ENCODE peak calls at places on chromosomes 3 and 15, in four cellular contexts. One of them, this sample, is unnamed.

GRCh38 chr3:184574552-184575430 is 13.2 kb downstream of the EPHB3 start:
- DNase-seq in cardiac muscle cell: peak
- DNase-seq in adrenal gland: no peak
- DNase-seq in fibroblast of mammary gland: no peak
- DNase-seq in this sample: no peak

GRCh38 chr3:8891328-8891727 is 71.9 kb downstream of the RAD18 start:
- DNase-seq in adrenal gland: no peak
- DNase-seq in cardiac muscle cell: no peak
- DNase-seq in fibroblast of mammary gland: no peak
- DNase-seq in this sample: no peak

GRCh38 chr3:183254816-183255730 is 2.0 kb downstream of the B3GNT5 start:
- DNase-seq in fibroblast of mammary gland: peak
- DNase-seq in cardiac muscle cell: no peak
- DNase-seq in adrenal gland: no peak
- DNase-seq in this sample: no peak

GRCh38 chr3:88203537-88204143 is 53.9 kb downstream of the C3orf38 start:
- DNase-seq in adrenal gland: peak
- DNase-seq in cardiac muscle cell: peak
- DNase-seq in fibroblast of mammary gland: peak
- DNase-seq in this sample: peak

GRCh38 chr3:126937533-126938432 is 45.1 kb upstream of the PLXNA1 start:
- DNase-seq in fibroblast of mammary gland: peak
- DNase-seq in adrenal gland: no peak
- DNase-seq in cardiac muscle cell: peak
- DNase-seq in this sample: no peak

GRCh38 chr3:148178508-148178907 is 519.2 kb upstream of the AGTR1 start:
- DNase-seq in cardiac muscle cell: no peak
- DNase-seq in adrenal gland: no peak
- DNase-seq in fibroblast of mammary gland: no peak
- DNase-seq in this sample: no peak

GRCh38 chr3:30146978-30147377 is 459.4 kb upstream of the TGFBR2 start:
- DNase-seq in fibroblast of mammary gland: no peak
- DNase-seq in cardiac muscle cell: no peak
- DNase-seq in adrenal gland: no peak
- DNase-seq in this sample: no peak

GRCh38 chr15:71103102-71103676 is 12.1 kb upstream of the THSD4 start:
- DNase-seq in adrenal gland: peak
- DNase-seq in cardiac muscle cell: peak
- DNase-seq in fibroblast of mammary gland: peak
- DNase-seq in this sample: peak

GRCh38 chr3:14370719-14371572 is 31.5 kb upstream of the SLC6A6 start:
- DNase-seq in adrenal gland: no peak
- DNase-seq in cardiac muscle cell: no peak
- DNase-seq in fibroblast of mammary gland: no peak
- DNase-seq in this sample: no peak

GRCh38 chr3:186998937-186999368 is 68.6 kb downstream of the ST6GAL1 start:
- DNase-seq in fibroblast of mammary gland: no peak
- DNase-seq in cardiac muscle cell: no peak
- DNase-seq in adrenal gland: no peak
- DNase-seq in this sample: no peak

GRCh38 chr3:18098960-18099587 is 326.1 kb downstream of the SATB1 start:
- DNase-seq in cardiac muscle cell: no peak
- DNase-seq in adrenal gland: no peak
- DNase-seq in fibroblast of mammary gland: peak
- DNase-seq in this sample: peak

GRCh38 chr15:81400640-81401236 is 26.7 kb upstream of the TMC3 start:
- DNase-seq in adrenal gland: no peak
- DNase-seq in cardiac muscle cell: peak
- DNase-seq in fibroblast of mammary gland: peak
- DNase-seq in this sample: peak

GRCh38 chr3:5840091-5840490 is 652.6 kb downstream of the EDEM1 start:
- DNase-seq in adrenal gland: no peak
- DNase-seq in fibroblast of mammary gland: no peak
- DNase-seq in cardiac muscle cell: no peak
- DNase-seq in this sample: no peak

GRCh38 chr3:141737828-141738635 is at the start of gene RNF7:
- DNase-seq in cardiac muscle cell: peak
- DNase-seq in fibroblast of mammary gland: peak
- DNase-seq in adrenal gland: peak
- DNase-seq in this sample: peak

GRCh38 chr3:152466784-152467183 is 198.1 kb downstream of the MBNL1 start:
- DNase-seq in cardiac muscle cell: peak
- DNase-seq in fibroblast of mammary gland: peak
- DNase-seq in adrenal gland: no peak
- DNase-seq in this sample: peak

GRCh38 chr3:36941162-36941561 is 3.7 kb downstream of the TRANK1 start:
- DNase-seq in cardiac muscle cell: no peak
- DNase-seq in fibroblast of mammary gland: no peak
- DNase-seq in adrenal gland: no peak
- DNase-seq in this sample: no peak

GRCh38 chr15:84702961-84703482 is 12.9 kb downstream of the SEC11A start:
- DNase-seq in fibroblast of mammary gland: peak
- DNase-seq in cardiac muscle cell: no peak
- DNase-seq in adrenal gland: peak
- DNase-seq in this sample: peak

GRCh38 chr3:197749315-197749600 is 425 bp upstream of the FYTTD1 start:
- DNase-seq in adrenal gland: no peak
- DNase-seq in fibroblast of mammary gland: peak
- DNase-seq in cardiac muscle cell: peak
- DNase-seq in this sample: peak

GRCh38 chr15:30943654-30944335 is 40.1 kb downstream of the FAN1 start:
- DNase-seq in adrenal gland: no peak
- DNase-seq in cardiac muscle cell: no peak
- DNase-seq in fibroblast of mammary gland: peak
- DNase-seq in this sample: no peak

GRCh38 chr3:13278783-13279531 is 141.2 kb downstream of the NUP210 start:
- DNase-seq in cardiac muscle cell: no peak
- DNase-seq in adrenal gland: no peak
- DNase-seq in fibroblast of mammary gland: no peak
- DNase-seq in this sample: no peak

GRCh38 chr3:31772155-31772761 is 208.8 kb downstream of the OSBPL10 start:
- DNase-seq in adrenal gland: no peak
- DNase-seq in cardiac muscle cell: no peak
- DNase-seq in fibroblast of mammary gland: no peak
- DNase-seq in this sample: no peak

GRCh38 chr15:101472033-101472432 is 17.5 kb downstream of the PCSK6 start:
- DNase-seq in adrenal gland: no peak
- DNase-seq in cardiac muscle cell: no peak
- DNase-seq in fibroblast of mammary gland: no peak
- DNase-seq in this sample: no peak

DNA sequence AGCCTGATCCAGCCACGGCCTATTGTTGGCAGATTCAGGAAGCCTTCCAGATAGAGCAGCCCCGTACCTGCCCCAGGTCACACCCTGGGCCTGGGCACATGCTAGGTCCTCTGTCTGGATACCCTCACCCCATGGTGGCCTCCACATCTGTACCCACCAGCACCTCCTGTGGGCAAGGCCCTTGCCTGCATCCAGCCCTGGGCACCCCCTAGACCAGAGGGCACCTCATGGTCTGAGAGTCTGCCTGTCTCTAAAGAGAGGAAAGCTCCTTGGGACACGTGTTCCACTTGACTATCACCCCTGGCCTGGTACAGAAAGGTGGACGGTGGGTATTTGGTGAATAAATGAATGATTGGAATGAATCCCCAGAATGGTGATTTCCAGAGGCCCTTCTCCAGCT is 8.9 kb upstream of the COMMD4 start:
- DNase-seq in adrenal gland: no peak
- DNase-seq in cardiac muscle cell: no peak
- DNase-seq in fibroblast of mammary gland: no peak
- DNase-seq in this sample: no peak
- TF ChIP-seq CTCF in adrenal gland: no peak
- TF ChIP-seq CTCF in cardiac muscle cell: no peak
- TF ChIP-seq CTCF in fibroblast of mammary gland: no peak
- TF ChIP-seq CTCF in this sample: no peak

GRCh38 chr3:137792633-137793271 is 28.6 kb downstream of the SOX14 start:
- DNase-seq in cardiac muscle cell: peak
- DNase-seq in fibroblast of mammary gland: peak
- DNase-seq in adrenal gland: peak
- DNase-seq in this sample: peak
- TF ChIP-seq CTCF in cardiac muscle cell: peak
- TF ChIP-seq CTCF in fibroblast of mammary gland: peak
- TF ChIP-seq CTCF in adrenal gland: peak
- TF ChIP-seq CTCF in this sample: peak

GRCh38 chr15:51493892-51494291 is 128.7 kb downstream of the DMXL2 start:
- DNase-seq in cardiac muscle cell: no peak
- DNase-seq in adrenal gland: no peak
- DNase-seq in fibroblast of mammary gland: no peak
- DNase-seq in this sample: no peak

GRCh38 chr15:51494411-51495314 is 127.9 kb downstream of the DMXL2 start:
- DNase-seq in adrenal gland: no peak
- DNase-seq in cardiac muscle cell: no peak
- DNase-seq in fibroblast of mammary gland: peak
- DNase-seq in this sample: peak

GRCh38 chr15:51503003-51503402 is 119.6 kb downstream of the DMXL2 start:
- DNase-seq in adrenal gland: no peak
- DNase-seq in cardiac muscle cell: no peak
- DNase-seq in fibroblast of mammary gland: no peak
- DNase-seq in this sample: no peak

GRCh38 chr15:51497806-51498205 is 124.8 kb downstream of the DMXL2 start:
- DNase-seq in fibroblast of mammary gland: peak
- DNase-seq in adrenal gland: no peak
- DNase-seq in cardiac muscle cell: no peak
- DNase-seq in this sample: no peak

DNA sequence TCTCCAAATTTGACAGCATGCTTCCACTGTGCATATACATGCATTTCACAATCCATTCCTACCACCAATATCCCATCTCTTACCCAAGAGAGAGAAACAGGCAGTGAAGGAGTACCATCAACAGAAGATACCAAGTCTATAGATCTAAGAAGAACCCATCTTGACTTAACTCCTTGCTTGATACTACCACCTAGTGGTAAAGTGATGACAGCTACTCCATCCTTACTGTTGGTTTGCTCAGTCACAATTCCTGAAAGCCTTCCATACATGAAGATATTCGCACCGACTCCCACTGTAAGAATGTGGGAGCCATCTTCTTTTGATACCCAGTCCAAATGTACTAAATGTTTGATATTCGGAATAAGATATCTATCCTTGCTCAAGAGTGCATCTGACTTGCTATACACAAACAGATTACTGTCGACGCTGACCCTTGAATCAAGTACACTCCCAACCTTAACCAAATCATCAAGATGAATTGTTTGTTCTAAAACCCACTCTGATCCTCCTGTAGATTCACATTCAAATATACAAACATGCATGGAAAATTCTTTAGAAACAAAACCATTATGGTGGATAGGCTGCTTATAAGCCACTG is 123.1 kb downstream of the DMXL2 start:
- DNase-seq in fibroblast of mammary gland: peak
- DNase-seq in adrenal gland: no peak
- DNase-seq in cardiac muscle cell: peak
- DNase-seq in this sample: peak
- TF ChIP-seq CTCF in fibroblast of mammary gland: peak
- TF ChIP-seq CTCF in adrenal gland: peak
- TF ChIP-seq CTCF in cardiac muscle cell: peak
- TF ChIP-seq CTCF in this sample: peak

GRCh38 chr3:98333989-98334606 is 19.6 kb upstream of the OR5K4 start:
- DNase-seq in fibroblast of mammary gland: peak
- DNase-seq in adrenal gland: no peak
- DNase-seq in cardiac muscle cell: no peak
- DNase-seq in this sample: peak
- TF ChIP-seq CTCF in fibroblast of mammary gland: peak
- TF ChIP-seq CTCF in adrenal gland: no peak
- TF ChIP-seq CTCF in cardiac muscle cell: peak
- TF ChIP-seq CTCF in this sample: peak

DNA sequence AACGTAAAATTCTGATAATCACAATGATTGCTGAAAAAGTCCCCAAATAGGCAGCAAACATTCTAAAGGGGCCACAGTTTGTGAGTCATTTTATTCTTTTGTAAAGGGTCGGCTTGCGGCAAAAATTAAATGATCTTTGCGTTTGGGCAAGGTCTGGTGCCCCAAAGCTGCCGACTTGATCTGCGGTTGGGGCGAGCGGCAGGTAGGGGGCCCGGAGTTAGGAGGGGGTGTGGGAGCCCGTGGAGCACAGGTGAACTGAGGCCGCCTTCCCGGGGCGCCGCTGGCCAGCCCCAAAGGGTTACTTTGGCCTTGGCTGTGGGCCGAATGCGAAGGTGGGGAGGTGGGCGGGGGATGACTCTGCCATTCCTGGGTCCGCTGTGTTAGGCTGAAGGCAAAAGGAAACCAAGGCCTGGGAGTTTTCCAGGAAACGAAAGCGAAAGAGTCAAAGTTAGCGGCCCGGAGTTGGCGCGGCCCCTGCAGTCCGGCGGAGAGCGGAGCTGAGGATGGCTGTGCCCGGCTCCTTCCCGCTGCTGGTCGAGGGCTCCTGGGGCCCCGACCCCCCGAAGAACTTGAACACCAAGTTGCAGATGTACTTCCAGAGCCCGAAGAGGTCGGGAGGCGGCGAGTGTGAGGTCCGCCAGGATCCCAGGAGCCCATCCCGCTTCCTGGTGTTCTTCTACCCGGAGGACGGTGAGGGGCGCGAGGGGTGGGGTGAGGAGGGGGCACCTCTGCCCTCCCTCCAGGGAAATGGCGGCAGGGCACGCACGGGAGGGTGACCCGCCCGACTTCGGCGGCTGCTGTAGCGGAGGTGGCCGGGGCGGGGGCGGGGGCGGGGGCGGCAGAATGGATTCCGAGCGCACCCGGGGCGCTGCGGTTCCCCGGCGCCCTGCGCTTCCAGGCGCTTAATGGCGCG is at the start of gene PARP14:
- DNase-seq in cardiac muscle cell: peak
- DNase-seq in adrenal gland: peak
- DNase-seq in fibroblast of mammary gland: peak
- DNase-seq in this sample: peak
- TF ChIP-seq CTCF in cardiac muscle cell: no peak
- TF ChIP-seq CTCF in adrenal gland: no peak
- TF ChIP-seq CTCF in fibroblast of mammary gland: peak
- TF ChIP-seq CTCF in this sample: no peak

This sample was measured in HFFc6.